ENCODE peak calls at places on chromosome 19, in four cellular contexts. W, T, O and B are unnamed samples.

GRCh38 chr19:29405728-29405995 is 120.1 kb upstream of the VSTM2B start:
- DNase-seq in W (no peak), T (no peak), O (no peak), B (no peak)

GRCh38 chr19:46967578-46968018 is 52.0 kb upstream of the NPAS1 start:
- DNase-seq in W (no peak), T (no peak), O (no peak), B (no peak)

GRCh38 chr19:45279587-45280192 is 28.6 kb downstream of the MARK4 start:
- DNase-seq in W (no peak), T (no peak), O (no peak), B (no peak)

GRCh38 chr19:18932216-18932841 is 8.7 kb downstream of the HOMER3 start:
- DNase-seq in W (peak; percentile 91), T (no peak), O (no peak), B (peak; percentile 97)

GRCh38 chr19:47107953-47108746 is 5.4 kb downstream of the ZC3H4 start:
- DNase-seq in W (no peak), T (no peak), O (peak; percentile 29), B (no peak)

GRCh38 chr19:23378948-23379347 is 16.3 kb downstream of the ZNF91 start:
- DNase-seq in W (no peak), T (no peak), O (no peak), B (no peak)

GRCh38 chr19:55692681-55693081 is 17.7 kb downstream of the EPN1 start:
- DNase-seq in W (no peak), T (no peak), O (no peak), B (no peak)

GRCh38 chr19:35346193-35347052 is 1.3 kb upstream of the FFAR1 start:
- DNase-seq in W (no peak), T (peak; percentile 74), O (no peak), B (no peak)

GRCh38 chr19:13163609-13164364 is 13.6 kb downstream of the IER2 start:
- DNase-seq in W (peak; percentile 70), T (no peak), O (peak; percentile 83), B (peak; percentile 94)

GRCh38 chr19:1624458-1624857 is 19.2 kb upstream of the UQCR11 start:
- DNase-seq in W (peak; percentile 41), T (no peak), O (peak; percentile 37), B (peak; percentile 81)

GRCh38 chr19:18251587-18252369 is 22.5 kb downstream of the IQCN start:
- DNase-seq in W (peak; percentile 75), T (peak; percentile 40), O (peak; percentile 63), B (peak; percentile 78)

GRCh38 chr19:4457654-4458406 is at the start of gene UBXN6:
- DNase-seq in W (peak; percentile 99), T (peak; percentile 86), O (peak; percentile 99), B (peak; percentile 100)

GRCh38 chr19:4456566-4456842 is 1.1 kb downstream of the UBXN6 start:
- DNase-seq in W (no peak), T (no peak), O (peak; percentile 75), B (peak; percentile 53)

GRCh38 chr19:4455742-4456565 is 1.6 kb downstream of the UBXN6 start:
- DNase-seq in W (no peak), T (no peak), O (peak; percentile 84), B (peak; percentile 48)

GRCh38 chr19:4454952-4455738 is 2.4 kb downstream of the UBXN6 start:
- DNase-seq in W (no peak), T (no peak), O (peak; percentile 62), B (no peak)

GRCh38 chr19:4456843-4457653 is 546 bp downstream of the UBXN6 start:
- DNase-seq in W (peak; percentile 82), T (no peak), O (peak; percentile 56), B (peak; percentile 93)
- H2AFZ ChIP-seq in W (peak overlapping the region; percentile 84), T (peak overlapping the region; percentile 47), O (peak overlapping the region; percentile 91), B (peak overlapping the region; percentile 51)

DNA sequence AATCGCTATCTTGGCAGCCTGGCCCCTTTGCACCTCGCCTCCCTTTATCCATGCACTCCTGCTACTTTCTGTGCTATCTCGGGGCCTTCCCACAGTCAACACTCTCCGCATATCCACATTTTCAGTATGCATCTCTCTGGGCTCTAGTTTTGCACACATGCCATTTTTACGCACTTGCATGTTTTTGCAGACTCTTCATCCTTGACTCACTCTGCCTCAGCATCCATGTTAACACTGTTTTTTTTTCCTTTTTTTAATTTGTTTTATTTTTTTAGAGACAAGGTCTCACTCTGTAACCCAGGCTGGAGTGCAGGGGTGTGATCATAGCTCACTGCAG is 2.5 kb downstream of the MAMSTR start:
- DNase-seq in W (no peak), T (no peak), O (peak; percentile 52), B (no peak)
- H3K4me1 ChIP-seq in W (peaks cover 37% of the 10 kb centered on the region), T (peaks cover 20% of the 10 kb centered on the region), O (peaks cover 15% of the 10 kb centered on the region), B (peaks cover 18% of the 10 kb centered on the region)

GRCh38 chr19:30596813-30597399 is 224.7 kb downstream of the ZNF536 start:
- DNase-seq in W (no peak), T (no peak), O (no peak), B (peak; percentile 68)
- H2AFZ ChIP-seq in W (no peak overlapping the region), T (no peak overlapping the region), O (no peak overlapping the region), B (no peak overlapping the region)

DNA sequence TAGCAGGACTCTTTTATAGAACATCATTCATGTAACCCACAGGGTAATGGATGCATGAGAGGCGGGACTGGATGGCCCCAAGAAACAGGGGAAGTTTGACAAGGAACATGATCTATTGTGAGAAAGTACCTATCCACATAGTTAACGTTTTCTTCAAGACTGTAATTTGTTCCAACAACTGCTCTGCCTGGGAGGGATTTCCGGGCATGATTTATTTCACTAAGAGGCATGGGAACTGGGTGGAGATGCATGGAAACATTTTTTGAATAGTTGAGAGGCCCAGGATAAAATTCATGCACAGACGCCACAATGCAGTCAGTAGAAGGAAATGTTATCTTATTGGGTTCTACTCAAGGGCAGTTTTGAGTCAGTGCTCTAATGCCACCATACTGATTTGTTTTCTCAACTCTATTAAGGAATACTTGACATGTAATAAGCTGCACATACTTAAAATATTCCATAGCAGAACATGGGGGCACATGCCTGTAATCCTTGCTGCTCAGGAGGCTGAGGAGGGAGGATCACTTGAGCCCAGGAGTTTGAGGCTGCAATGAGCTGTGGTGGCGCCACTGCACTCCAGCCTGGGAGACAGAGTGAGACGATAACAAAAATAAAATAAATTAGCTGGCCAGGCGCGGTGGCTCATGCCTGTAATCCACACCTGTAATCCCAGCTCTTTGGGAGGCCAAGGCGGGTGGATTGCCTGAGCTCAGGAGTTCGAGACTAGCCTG is 9.9 kb upstream of the ATG4D start:
- DNase-seq in W (no peak), T (no peak), O (peak; percentile 88), B (no peak)
- H3K4me1 ChIP-seq in W (no peaks in the 10 kb centered on the region), T (no peaks in the 10 kb centered on the region), O (no peaks in the 10 kb centered on the region), B (no peaks in the 10 kb centered on the region)

GRCh38 chr19:11528551-11529341 is at the start of gene ECSIT:
- DNase-seq in W (peak; percentile 97), T (peak; percentile 90), O (peak; percentile 98), B (peak; percentile 97)
- H2AFZ ChIP-seq in W (peak within 1 kb of the TSS; percentile 98), T (peak within 1 kb of the TSS; percentile 96), O (peak within 1 kb of the TSS; percentile 94), B (peak within 1 kb of the TSS; percentile 77)

GRCh38 chr19:10965398-10965797 is 4.6 kb downstream of the SMARCA4 start:
- DNase-seq in W (no peak), T (no peak), O (no peak), B (no peak)
- H3K4me1 ChIP-seq in W (peaks cover 12% of the 10 kb centered on the region), T (peaks cover 41% of the 10 kb centered on the region), O (peaks cover 9% of the 10 kb centered on the region), B (peaks cover 13% of the 10 kb centered on the region)